ENCODE peak calls at places on chromosome 2, in eight cellular contexts. One of them, this sample, is unnamed.

GRCh38 chr2:137983581-137983980 is 19.3 kb downstream of the HNMT start:
- DNase-seq in GM12878: no peak
- DNase-seq in esophagus squamous epithelium: no peak
- DNase-seq in thyroid gland: no peak
- DNase-seq in H1: no peak
- DNase-seq in right lobe of liver: no peak
- DNase-seq in lower leg skin: no peak
- DNase-seq in Peyer's patch: no peak
- DNase-seq in this sample: no peak

GRCh38 chr2:119864318-119864717 is 104.6 kb downstream of the PTPN4 start:
- DNase-seq in right lobe of liver: no peak
- DNase-seq in Peyer's patch: no peak
- DNase-seq in thyroid gland: no peak
- DNase-seq in H1: no peak
- DNase-seq in esophagus squamous epithelium: no peak
- DNase-seq in lower leg skin: no peak
- DNase-seq in GM12878: no peak
- DNase-seq in this sample: no peak

GRCh38 chr2:57516740-57517340 is 529.8 kb upstream of the VRK2 start:
- DNase-seq in right lobe of liver: no peak
- DNase-seq in esophagus squamous epithelium: no peak
- DNase-seq in thyroid gland: no peak
- DNase-seq in lower leg skin: no peak
- DNase-seq in H1: no peak
- DNase-seq in Peyer's patch: no peak
- DNase-seq in GM12878: peak; percentile 7
- DNase-seq in this sample: no peak

GRCh38 chr2:170145675-170146432 is 32.1 kb upstream of the MYO3B start:
- DNase-seq in H1: no peak
- DNase-seq in right lobe of liver: no peak
- DNase-seq in esophagus squamous epithelium: no peak
- DNase-seq in thyroid gland: no peak
- DNase-seq in Peyer's patch: no peak
- DNase-seq in lower leg skin: no peak
- DNase-seq in GM12878: no peak
- DNase-seq in this sample: no peak

GRCh38 chr2:29130295-29130694 is 15.1 kb downstream of the CLIP4 start:
- DNase-seq in Peyer's patch: no peak
- DNase-seq in H1: no peak
- DNase-seq in esophagus squamous epithelium: no peak
- DNase-seq in GM12878: no peak
- DNase-seq in thyroid gland: peak; percentile 87
- DNase-seq in lower leg skin: no peak
- DNase-seq in right lobe of liver: no peak
- DNase-seq in this sample: peak; percentile 15

GRCh38 chr2:25567406-25567805 is 106.0 kb downstream of the DTNB start:
- DNase-seq in lower leg skin: no peak
- DNase-seq in esophagus squamous epithelium: no peak
- DNase-seq in thyroid gland: no peak
- DNase-seq in Peyer's patch: no peak
- DNase-seq in right lobe of liver: no peak
- DNase-seq in GM12878: peak; percentile 67
- DNase-seq in H1: no peak
- DNase-seq in this sample: no peak

GRCh38 chr2:9763356-9764152 is 79.7 kb upstream of the TAF1B start:
- DNase-seq in Peyer's patch: no peak
- DNase-seq in right lobe of liver: no peak
- DNase-seq in GM12878: no peak
- DNase-seq in thyroid gland: no peak
- DNase-seq in esophagus squamous epithelium: no peak
- DNase-seq in H1: no peak
- DNase-seq in lower leg skin: no peak
- DNase-seq in this sample: no peak

GRCh38 chr2:134669731-134670669 is 48.8 kb downstream of the TMEM163 start:
- DNase-seq in H1: no peak
- DNase-seq in thyroid gland: peak; percentile 67
- DNase-seq in right lobe of liver: no peak
- DNase-seq in GM12878: no peak
- DNase-seq in lower leg skin: peak; percentile 74
- DNase-seq in esophagus squamous epithelium: no peak
- DNase-seq in Peyer's patch: no peak
- DNase-seq in this sample: peak; percentile 86

GRCh38 chr2:106531676-106532075 is 44.5 kb downstream of the CD8B2 start:
- DNase-seq in H1: no peak
- DNase-seq in GM12878: no peak
- DNase-seq in thyroid gland: no peak
- DNase-seq in esophagus squamous epithelium: no peak
- DNase-seq in right lobe of liver: no peak
- DNase-seq in lower leg skin: no peak
- DNase-seq in Peyer's patch: no peak
- DNase-seq in this sample: no peak

GRCh38 chr2:166610180-166610919 is 116.3 kb upstream of the SCN7A start:
- DNase-seq in right lobe of liver: no peak
- DNase-seq in Peyer's patch: no peak
- DNase-seq in H1: peak; percentile 65
- DNase-seq in esophagus squamous epithelium: no peak
- DNase-seq in thyroid gland: peak; percentile 32
- DNase-seq in lower leg skin: no peak
- DNase-seq in GM12878: no peak
- DNase-seq in this sample: no peak

GRCh38 chr2:167592441-167592840 is 655.0 kb downstream of the STK39 start:
- DNase-seq in Peyer's patch: no peak
- DNase-seq in thyroid gland: no peak
- DNase-seq in right lobe of liver: no peak
- DNase-seq in lower leg skin: no peak
- DNase-seq in H1: no peak
- DNase-seq in GM12878: no peak
- DNase-seq in esophagus squamous epithelium: no peak
- DNase-seq in this sample: no peak

GRCh38 chr2:188596054-188596453 is 304.4 kb downstream of the GULP1 start:
- DNase-seq in right lobe of liver: no peak
- DNase-seq in Peyer's patch: no peak
- DNase-seq in H1: no peak
- DNase-seq in esophagus squamous epithelium: no peak
- DNase-seq in thyroid gland: no peak
- DNase-seq in GM12878: no peak
- DNase-seq in lower leg skin: no peak
- DNase-seq in this sample: no peak

GRCh38 chr2:26850002-26850431 is 2.1 kb downstream of the DPYSL5 start:
- DNase-seq in thyroid gland: no peak
- DNase-seq in Peyer's patch: no peak
- DNase-seq in right lobe of liver: no peak
- DNase-seq in H1: no peak
- DNase-seq in lower leg skin: no peak
- DNase-seq in esophagus squamous epithelium: no peak
- DNase-seq in GM12878: no peak
- DNase-seq in this sample: no peak

GRCh38 chr2:136154384-136154783 is 36.4 kb upstream of the CXCR4 start:
- DNase-seq in thyroid gland: no peak
- DNase-seq in esophagus squamous epithelium: no peak
- DNase-seq in H1: no peak
- DNase-seq in lower leg skin: no peak
- DNase-seq in GM12878: no peak
- DNase-seq in right lobe of liver: no peak
- DNase-seq in Peyer's patch: no peak
- DNase-seq in this sample: no peak

GRCh38 chr2:11647834-11648600 is 22.0 kb downstream of the NTSR2 start:
- DNase-seq in GM12878: no peak
- DNase-seq in thyroid gland: no peak
- DNase-seq in right lobe of liver: no peak
- DNase-seq in H1: no peak
- DNase-seq in Peyer's patch: no peak
- DNase-seq in esophagus squamous epithelium: no peak
- DNase-seq in lower leg skin: peak; percentile 23
- DNase-seq in this sample: no peak

GRCh38 chr2:181627545-181627944 is 29.4 kb downstream of the CERKL start:
- DNase-seq in GM12878: no peak
- DNase-seq in Peyer's patch: no peak
- DNase-seq in H1: no peak
- DNase-seq in esophagus squamous epithelium: no peak
- DNase-seq in thyroid gland: no peak
- DNase-seq in lower leg skin: no peak
- DNase-seq in right lobe of liver: no peak
- DNase-seq in this sample: no peak

GRCh38 chr2:36663851-36664715 is 32.4 kb upstream of the VIT start:
- DNase-seq in right lobe of liver: no peak
- DNase-seq in lower leg skin: no peak
- DNase-seq in esophagus squamous epithelium: no peak
- DNase-seq in thyroid gland: no peak
- DNase-seq in Peyer's patch: no peak
- DNase-seq in H1: no peak
- DNase-seq in GM12878: no peak
- DNase-seq in this sample: no peak

GRCh38 chr2:130845507-130846085 is 8.9 kb downstream of the ARHGEF4 start:
- DNase-seq in H1: no peak
- DNase-seq in right lobe of liver: no peak
- DNase-seq in lower leg skin: no peak
- DNase-seq in thyroid gland: no peak
- DNase-seq in esophagus squamous epithelium: no peak
- DNase-seq in Peyer's patch: no peak
- DNase-seq in GM12878: no peak
- DNase-seq in this sample: no peak

DNA sequence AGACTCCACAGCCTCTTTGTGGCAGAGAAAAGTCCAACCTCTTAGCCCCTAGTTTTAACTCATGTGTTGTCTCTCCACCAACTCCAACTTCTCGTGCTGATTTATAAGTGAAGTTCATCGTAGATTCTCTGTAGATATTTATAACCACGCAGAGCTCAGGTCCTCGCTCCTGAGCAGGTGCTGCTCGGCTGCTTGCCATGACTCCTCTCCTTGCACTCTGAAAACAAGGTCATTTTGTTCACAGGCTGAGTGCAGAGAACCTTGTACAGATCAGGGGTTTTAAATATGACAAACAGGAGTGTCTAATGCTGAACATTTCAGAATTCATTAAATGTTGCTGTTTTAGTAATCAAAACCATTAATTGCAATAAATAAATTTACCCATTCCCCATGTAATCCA is 330.8 kb upstream of the GYPC start:
- DNase-seq in lower leg skin: no peak
- DNase-seq in thyroid gland: peak; percentile 15
- DNase-seq in right lobe of liver: no peak
- DNase-seq in Peyer's patch: no peak
- DNase-seq in H1: no peak
- DNase-seq in esophagus squamous epithelium: no peak
- DNase-seq in GM12878: no peak
- DNase-seq in this sample: no peak
- H3K4me3 ChIP-seq in lower leg skin: no peak overlapping the region
- H3K4me3 ChIP-seq in thyroid gland: no peak overlapping the region
- H3K4me3 ChIP-seq in right lobe of liver: no peak overlapping the region
- H3K4me3 ChIP-seq in Peyer's patch: no peak overlapping the region
- H3K4me3 ChIP-seq in H1: no peak overlapping the region
- H3K4me3 ChIP-seq in esophagus squamous epithelium: no peak overlapping the region
- H3K4me3 ChIP-seq in GM12878: no peak overlapping the region
- H3K4me3 ChIP-seq in this sample: no peak overlapping the region

DNA sequence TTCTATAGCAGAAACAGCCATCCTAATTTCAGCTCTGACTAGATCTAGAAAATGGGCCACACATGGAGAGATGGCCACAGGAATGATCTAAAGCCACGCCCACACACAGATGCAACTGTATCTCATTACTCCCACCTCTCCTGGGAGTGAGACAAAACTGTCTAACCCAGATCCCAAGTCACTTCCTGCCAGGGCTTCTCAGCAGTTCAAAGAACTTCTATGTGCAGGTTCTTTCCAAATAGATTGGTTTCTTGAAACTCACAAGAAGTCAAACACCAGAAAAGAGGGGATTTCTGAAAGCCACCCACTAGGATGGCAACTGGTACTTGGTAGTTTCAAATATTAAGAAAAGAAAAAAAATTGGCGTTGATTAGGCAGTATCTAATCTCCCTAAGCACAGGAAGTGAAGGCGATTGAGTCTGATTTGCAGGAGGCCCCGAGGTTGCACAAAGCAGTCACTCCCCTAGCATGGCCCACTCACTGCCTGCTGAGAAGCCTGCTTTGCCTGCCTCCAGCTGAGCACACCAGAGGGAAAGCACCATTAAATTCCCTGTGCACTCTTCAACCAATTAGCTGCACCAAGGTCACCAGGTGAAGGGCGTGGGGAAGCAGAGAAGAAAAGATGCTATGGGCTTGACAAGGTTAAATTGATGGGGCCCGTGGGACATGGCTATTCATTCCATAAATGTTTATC is 51.1 kb downstream of the PAPOLG start:
- DNase-seq in lower leg skin: peak; percentile 50
- DNase-seq in H1: peak; percentile 35
- DNase-seq in thyroid gland: peak; percentile 18
- DNase-seq in Peyer's patch: no peak
- DNase-seq in right lobe of liver: no peak
- DNase-seq in GM12878: peak; percentile 75
- DNase-seq in esophagus squamous epithelium: no peak
- DNase-seq in this sample: no peak
- TF ChIP-seq POLR2A in lower leg skin: no peak
- TF ChIP-seq POLR2A in H1: no peak
- TF ChIP-seq POLR2A in thyroid gland: no peak
- TF ChIP-seq POLR2A in Peyer's patch: no peak
- TF ChIP-seq POLR2A in right lobe of liver: no peak
- TF ChIP-seq POLR2A in GM12878: peak; percentile 6
- TF ChIP-seq POLR2A in esophagus squamous epithelium: no peak
- TF ChIP-seq POLR2A in this sample: no peak

DNA sequence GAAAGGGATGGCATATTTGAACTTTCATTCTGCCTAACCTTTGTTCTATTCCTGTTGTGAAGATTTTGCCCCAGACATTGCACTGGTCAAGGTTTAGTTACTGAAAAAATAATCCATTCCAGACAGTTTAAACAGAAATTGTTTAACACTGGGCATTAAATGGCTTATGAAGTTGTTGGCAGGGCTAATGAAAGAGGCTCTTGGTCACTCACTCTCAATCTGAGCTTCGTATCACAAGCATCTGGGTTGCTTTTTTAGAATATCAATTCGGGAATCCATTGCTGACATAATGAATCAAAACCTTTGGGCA is 8.0 kb upstream of the ACYP2 start:
- DNase-seq in Peyer's patch: no peak
- DNase-seq in lower leg skin: no peak
- DNase-seq in thyroid gland: no peak
- DNase-seq in H1: no peak
- DNase-seq in GM12878: no peak
- DNase-seq in esophagus squamous epithelium: no peak
- DNase-seq in right lobe of liver: no peak
- DNase-seq in this sample: no peak
- H3K4me3 ChIP-seq in Peyer's patch: no peak overlapping the region
- H3K4me3 ChIP-seq in lower leg skin: no peak overlapping the region
- H3K4me3 ChIP-seq in thyroid gland: no peak overlapping the region
- H3K4me3 ChIP-seq in H1: no peak overlapping the region
- H3K4me3 ChIP-seq in GM12878: no peak overlapping the region
- H3K4me3 ChIP-seq in esophagus squamous epithelium: no peak overlapping the region
- H3K4me3 ChIP-seq in right lobe of liver: peak overlapping the region; percentile 31
- H3K4me3 ChIP-seq in this sample: no peak overlapping the region

DNA sequence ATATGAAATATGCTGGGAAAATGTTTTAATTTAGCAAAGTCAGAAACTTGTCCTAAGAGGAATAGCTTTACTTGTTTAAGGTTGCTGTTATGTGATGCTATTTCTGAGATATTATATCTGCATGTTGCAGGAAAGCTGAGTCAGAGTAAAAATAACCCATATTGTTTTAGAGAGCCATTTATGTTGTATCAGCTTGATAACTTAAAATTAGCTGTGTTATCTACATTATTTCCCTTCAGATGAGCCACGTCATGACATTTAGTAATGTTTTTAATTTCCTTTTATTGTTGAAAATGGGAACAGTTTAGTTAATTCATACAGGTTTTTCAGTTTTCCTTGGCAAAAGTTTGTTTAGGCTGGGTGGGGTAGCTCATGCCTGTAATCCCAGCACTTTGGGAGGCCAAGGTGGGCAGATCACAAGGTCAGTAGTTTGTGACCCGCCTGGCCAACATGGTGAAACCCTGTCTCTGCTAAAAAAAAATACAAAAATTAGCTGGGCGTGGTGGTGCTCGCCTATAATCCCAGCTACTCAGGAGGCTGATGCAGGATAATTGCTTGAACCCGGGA is 55.8 kb downstream of the TTC27 start:
- DNase-seq in thyroid gland: no peak
- DNase-seq in esophagus squamous epithelium: no peak
- DNase-seq in GM12878: no peak
- DNase-seq in right lobe of liver: no peak
- DNase-seq in Peyer's patch: no peak
- DNase-seq in H1: no peak
- DNase-seq in lower leg skin: no peak
- DNase-seq in this sample: no peak
- TF ChIP-seq POLR2A in thyroid gland: no peak
- TF ChIP-seq POLR2A in esophagus squamous epithelium: no peak
- TF ChIP-seq POLR2A in GM12878: no peak
- TF ChIP-seq POLR2A in right lobe of liver: no peak
- TF ChIP-seq POLR2A in Peyer's patch: no peak
- TF ChIP-seq POLR2A in H1: no peak
- TF ChIP-seq POLR2A in lower leg skin: no peak
- TF ChIP-seq POLR2A in this sample: no peak